ENCODE peak calls at places on chromosomes 1 and 21, in ten cellular contexts. I is WTC11, X is T-helper 1 cell, P is foreskin melanocyte, B is T47D, J is non-pigmented ciliary epithelial cell, H is HFFc6, T is kidney glomerular epithelial cell, O is GM12892, S is GF-D8. A is an unnamed sample.
A peak's percentile ranks its signal among the peaks of the same experiment; 100 is the strongest.

GRCh38 chr1:1281533-1282321 is 1.5 kb downstream of the SCNN1D start:
- DNase-seq in I (peak; percentile 18), X (no peak), P (no peak), B (no peak), J (no peak), H (peak; percentile 82), T (peak; percentile 32), O (no peak), S (no peak), A (no peak)

GRCh38 chr21:29175408-29176147 is 45.1 kb downstream of the MAP3K7CL start:
- DNase-seq in I (no peak), X (no peak), P (no peak), B (no peak), J (no peak), H (no peak), T (no peak), O (no peak), S (no peak), A (no peak)

GRCh38 chr1:11138952-11139351 is 39.3 kb upstream of the EXOSC10 start:
- DNase-seq in I (no peak), X (no peak), P (no peak), B (no peak), J (no peak), H (peak; percentile 25), T (no peak), O (no peak), S (no peak), A (no peak)

GRCh38 chr1:173122958-173123852 is 72.5 kb upstream of the TNFSF18 start:
- DNase-seq in I (peak; percentile 14), X (no peak), P (peak; percentile 84), B (peak; percentile 30), J (peak; percentile 70), H (peak; percentile 93), T (peak; percentile 45), O (peak; percentile 11), S (peak; percentile 15), A (peak; percentile 80)

GRCh38 chr1:29271724-29272123 is 35.4 kb downstream of the PTPRU start:
- DNase-seq in I (peak; percentile 79), X (no peak), P (peak; percentile 54), B (peak; percentile 52), J (no peak), H (peak; percentile 60), T (peak; percentile 53), O (no peak), S (no peak), A (peak; percentile 65)

GRCh38 chr1:83033682-83034081 is 965.2 kb downstream of the TTLL7 start:
- DNase-seq in I (no peak), X (no peak), P (no peak), B (no peak), J (no peak), H (no peak), T (peak; percentile 71), O (no peak), S (no peak), A (no peak)

GRCh38 chr1:53274541-53275185 is 36.3 kb upstream of the MAGOH start:
- DNase-seq in I (no peak), X (no peak), P (no peak), B (no peak), J (no peak), H (no peak), T (no peak), O (no peak), S (no peak), A (no peak)

GRCh38 chr1:31517301-31517700 is 59.0 kb upstream of the TINAGL1 start:
- DNase-seq in I (peak; percentile 33), X (no peak), P (no peak), B (no peak), J (no peak), H (no peak), T (no peak), O (no peak), S (no peak), A (no peak)

GRCh38 chr1:41727749-41728115 is 191.0 kb downstream of the HIVEP3 start:
- DNase-seq in I (no peak), X (no peak), P (no peak), B (no peak), J (no peak), H (no peak), T (no peak), O (no peak), S (no peak), A (no peak)

GRCh38 chr1:33244143-33244808 is 12.0 kb upstream of the ZNF362 start:
- DNase-seq in I (no peak), X (no peak), P (peak; percentile 100), B (no peak), J (no peak), H (peak; percentile 20), T (no peak), O (no peak), S (no peak), A (no peak)

GRCh38 chr21:42423685-42424084 is 20.0 kb downstream of the UBASH3A start:
- DNase-seq in I (no peak), X (no peak), P (no peak), B (no peak), J (no peak), H (no peak), T (no peak), O (no peak), S (no peak), A (no peak)

GRCh38 chr1:60857851-60858250 is 224.5 kb upstream of the NFIA start:
- DNase-seq in I (no peak), X (no peak), P (no peak), B (no peak), J (no peak), H (no peak), T (no peak), O (no peak), S (no peak), A (no peak)

GRCh38 chr1:99544328-99544727 is 101.6 kb upstream of the PALMD start:
- DNase-seq in I (no peak), X (no peak), P (no peak), B (no peak), J (peak; percentile 51), H (no peak), T (peak; percentile 37), O (no peak), S (no peak), A (no peak)

GRCh38 chr1:235127203-235127602 is 1.4 kb downstream of the TOMM20 start:
- DNase-seq in I (no peak), X (no peak), P (no peak), B (no peak), J (no peak), H (no peak), T (no peak), O (no peak), S (no peak), A (no peak)

GRCh38 chr1:59673575-59674467 is 140.9 kb upstream of the HOOK1 start:
- DNase-seq in I (no peak), X (no peak), P (no peak), B (peak; percentile 6), J (no peak), H (no peak), T (no peak), O (no peak), S (no peak), A (no peak)

GRCh38 chr1:167301355-167301754 is 80.7 kb downstream of the POU2F1 start:
- DNase-seq in I (no peak), X (no peak), P (no peak), B (no peak), J (no peak), H (no peak), T (no peak), O (no peak), S (no peak), A (no peak)

A was measured in retinal pigment epithelial cell.